ENCODE peak calls at places on chromosomes 4 and X, in four cellular contexts. One of them, this sample, is unnamed.

GRCh38 chr4:126038492-126039236 is 723.9 kb downstream of the FAT4 start:
- DNase-seq in HT1080: no peak
- DNase-seq in NCI-H1436 treated with DMSO at 0.1 percent for 48 hours: no peak
- DNase-seq in NCI-H1092: no peak
- DNase-seq in this sample: no peak

GRCh38 chr4:122647656-122648055 is 26.8 kb upstream of the IL21 start:
- DNase-seq in HT1080: no peak
- DNase-seq in NCI-H1436 treated with DMSO at 0.1 percent for 48 hours: no peak
- DNase-seq in NCI-H1092: no peak
- DNase-seq in this sample: no peak

GRCh38 chr4:104093247-104093646 is 373.5 kb upstream of the TACR3 start:
- DNase-seq in HT1080: no peak
- DNase-seq in NCI-H1436 treated with DMSO at 0.1 percent for 48 hours: no peak
- DNase-seq in NCI-H1092: no peak
- DNase-seq in this sample: no peak

GRCh38 chrX:97639526-97639925 is 755.8 kb downstream of the RPA4 start:
- DNase-seq in HT1080: no peak
- DNase-seq in NCI-H1436 treated with DMSO at 0.1 percent for 48 hours: peak
- DNase-seq in NCI-H1092: no peak
- DNase-seq in this sample: no peak

GRCh38 chr4:170089743-170090666 is at the start of gene AADAT:
- DNase-seq in HT1080: peak
- DNase-seq in NCI-H1436 treated with DMSO at 0.1 percent for 48 hours: no peak
- DNase-seq in NCI-H1092: peak
- DNase-seq in this sample: peak

GRCh38 chr4:140326395-140326993 is 47.0 kb upstream of the SCOC start:
- DNase-seq in HT1080: peak
- DNase-seq in NCI-H1436 treated with DMSO at 0.1 percent for 48 hours: no peak
- DNase-seq in NCI-H1092: no peak
- DNase-seq in this sample: peak

GRCh38 chr4:39228377-39228776 is 46.0 kb downstream of the WDR19 start:
- DNase-seq in HT1080: no peak
- DNase-seq in NCI-H1436 treated with DMSO at 0.1 percent for 48 hours: no peak
- DNase-seq in NCI-H1092: no peak
- DNase-seq in this sample: no peak

GRCh38 chrX:69027181-69028005 is 137.9 kb downstream of the PJA1 start:
- DNase-seq in HT1080: peak
- DNase-seq in NCI-H1436 treated with DMSO at 0.1 percent for 48 hours: no peak
- DNase-seq in NCI-H1092: no peak
- DNase-seq in this sample: no peak

GRCh38 chr4:7765676-7766075 is 174.0 kb downstream of the AFAP1 start:
- DNase-seq in HT1080: no peak
- DNase-seq in NCI-H1436 treated with DMSO at 0.1 percent for 48 hours: no peak
- DNase-seq in NCI-H1092: no peak
- DNase-seq in this sample: no peak

GRCh38 chrX:40207626-40208025 is 109.9 kb upstream of the BCOR start:
- DNase-seq in HT1080: peak
- DNase-seq in NCI-H1436 treated with DMSO at 0.1 percent for 48 hours: no peak
- DNase-seq in NCI-H1092: no peak
- DNase-seq in this sample: no peak

GRCh38 chr4:59060002-59060846 is 1950.0 kb upstream of the IGFBP7 start:
- DNase-seq in HT1080: no peak
- DNase-seq in NCI-H1436 treated with DMSO at 0.1 percent for 48 hours: no peak
- DNase-seq in NCI-H1092: no peak
- DNase-seq in this sample: no peak

GRCh38 chr4:152047451-152047850 is 286.6 kb upstream of the GATB start:
- DNase-seq in HT1080: no peak
- DNase-seq in NCI-H1436 treated with DMSO at 0.1 percent for 48 hours: no peak
- DNase-seq in NCI-H1092: no peak
- DNase-seq in this sample: no peak

GRCh38 chr4:17667253-17667652 is 52.8 kb downstream of the MED28 start:
- DNase-seq in HT1080: no peak
- DNase-seq in NCI-H1436 treated with DMSO at 0.1 percent for 48 hours: no peak
- DNase-seq in NCI-H1092: no peak
- DNase-seq in this sample: no peak

GRCh38 chr4:185504098-185505047 is 30.9 kb downstream of the PDLIM3 start:
- DNase-seq in HT1080: no peak
- DNase-seq in NCI-H1436 treated with DMSO at 0.1 percent for 48 hours: no peak
- DNase-seq in NCI-H1092: no peak
- DNase-seq in this sample: no peak

GRCh38 chr4:1376841-1377605 is 29.2 kb downstream of the NKX1-1 start:
- DNase-seq in HT1080: no peak
- DNase-seq in NCI-H1436 treated with DMSO at 0.1 percent for 48 hours: no peak
- DNase-seq in NCI-H1092: no peak
- DNase-seq in this sample: no peak

GRCh38 chr4:119748853-119749252 is 120.2 kb upstream of the PDE5A start:
- DNase-seq in HT1080: no peak
- DNase-seq in NCI-H1436 treated with DMSO at 0.1 percent for 48 hours: no peak
- DNase-seq in NCI-H1092: no peak
- DNase-seq in this sample: no peak

GRCh38 chrX:18931972-18932371 is 51.9 kb downstream of the PHKA2 start:
- DNase-seq in HT1080: peak
- DNase-seq in NCI-H1436 treated with DMSO at 0.1 percent for 48 hours: no peak
- DNase-seq in NCI-H1092: peak
- DNase-seq in this sample: no peak

GRCh38 chr4:109701566-109702399 is 1.5 kb downstream of the CASP6 start:
- DNase-seq in HT1080: no peak
- DNase-seq in NCI-H1436 treated with DMSO at 0.1 percent for 48 hours: no peak
- DNase-seq in NCI-H1092: no peak
- DNase-seq in this sample: no peak

GRCh38 chrX:367866-368265 is 18.8 kb downstream of the PPP2R3B start:
- DNase-seq in HT1080: no peak
- DNase-seq in NCI-H1436 treated with DMSO at 0.1 percent for 48 hours: no peak
- DNase-seq in NCI-H1092: no peak
- DNase-seq in this sample: no peak

GRCh38 chrX:41705680-41706374 is 17.1 kb downstream of the GPR34 start:
- DNase-seq in HT1080: no peak
- DNase-seq in NCI-H1436 treated with DMSO at 0.1 percent for 48 hours: no peak
- DNase-seq in NCI-H1092: no peak
- DNase-seq in this sample: no peak

GRCh38 chr4:173765731-173766130 is 235.7 kb upstream of the HAND2 start:
- DNase-seq in HT1080: no peak
- DNase-seq in NCI-H1436 treated with DMSO at 0.1 percent for 48 hours: no peak
- DNase-seq in NCI-H1092: no peak
- DNase-seq in this sample: no peak

GRCh38 chr4:6754481-6755087 is 27.9 kb upstream of the KIAA0232 start:
- DNase-seq in HT1080: no peak
- DNase-seq in NCI-H1436 treated with DMSO at 0.1 percent for 48 hours: no peak
- DNase-seq in NCI-H1092: no peak
- DNase-seq in this sample: no peak

GRCh38 chr4:113080050-113080449 is 30.6 kb downstream of the ANK2 start:
- DNase-seq in HT1080: peak
- DNase-seq in NCI-H1436 treated with DMSO at 0.1 percent for 48 hours: no peak
- DNase-seq in NCI-H1092: no peak
- DNase-seq in this sample: no peak

GRCh38 chr4:8370106-8370787 is 70.3 kb downstream of the ACOX3 start:
- DNase-seq in HT1080: no peak
- DNase-seq in NCI-H1436 treated with DMSO at 0.1 percent for 48 hours: no peak
- DNase-seq in NCI-H1092: no peak
- DNase-seq in this sample: no peak

GRCh38 chr4:54843946-54844345 is 186.2 kb downstream of the KIT start:
- DNase-seq in HT1080: no peak
- DNase-seq in NCI-H1436 treated with DMSO at 0.1 percent for 48 hours: no peak
- DNase-seq in NCI-H1092: no peak
- DNase-seq in this sample: no peak

This sample was measured in COR-L47.